ENCODE peak calls at places on chromosome 4, in ten cellular contexts. A is tibial artery; P is stimulated activated CD8-positive, alpha-beta memory T cell treated with anti-CD3 and anti-CD28 coated beads, Interleukin-4, amount 100 ng/mL, for 1 hour; Z is omental fat pad; L is AG20443; U is epithelial cell of prostate; R is NCI-H146; V is iris pigment epithelial cell; M is stimulated activated CD4-positive, alpha-beta T cell treated with anti-CD3 and anti-CD28 coated beads, Interleukin-4, amount 100 ng/mL, for 4 hours; D is EL. T is an unnamed sample.

GRCh38 chr4:182547435-182547834 is 304.2 kb downstream of the TENM3 start:
- DNase-seq in A (no peak), P (no peak), Z (no peak), L (no peak), U (no peak), R (no peak), V (no peak), M (no peak), D (no peak), T (no peak)

GRCh38 chr4:5998333-5998936 is 19.8 kb downstream of the C4orf50 start:
- DNase-seq in A (peak), P (peak), Z (no peak), L (peak), U (no peak), R (peak), V (peak), M (peak), D (peak), T (no peak)

GRCh38 chr4:174613979-174614378 is 91.7 kb upstream of the HPGD start:
- DNase-seq in A (no peak), P (no peak), Z (no peak), L (no peak), U (no peak), R (no peak), V (no peak), M (no peak), D (no peak), T (no peak)

GRCh38 chr4:45554423-45554822 is 569.4 kb downstream of the GABRG1 start:
- DNase-seq in A (no peak), P (no peak), Z (no peak), L (no peak), U (no peak), R (no peak), V (peak), M (no peak), D (no peak), T (no peak)

GRCh38 chr4:125826801-125827200 is 512.0 kb downstream of the FAT4 start:
- DNase-seq in A (no peak), P (no peak), Z (no peak), L (no peak), U (no peak), R (no peak), V (no peak), M (no peak), D (no peak), T (no peak)

GRCh38 chr4:33930497-33930896 is 2313.8 kb downstream of the ARAP2 start:
- DNase-seq in A (no peak), P (no peak), Z (no peak), L (no peak), U (no peak), R (no peak), V (peak), M (no peak), D (peak), T (no peak)

GRCh38 chr4:169256856-169257756 is 13.7 kb downstream of the SH3RF1 start:
- DNase-seq in A (no peak), P (no peak), Z (no peak), L (no peak), U (no peak), R (no peak), V (no peak), M (no peak), D (no peak), T (no peak)

GRCh38 chr4:165714650-165715049 is 158.4 kb upstream of the TLL1 start:
- DNase-seq in A (no peak), P (no peak), Z (no peak), L (no peak), U (no peak), R (no peak), V (no peak), M (no peak), D (no peak), T (no peak)

GRCh38 chr4:66564901-66565648 is 894.8 kb upstream of the EPHA5 start:
- DNase-seq in A (no peak), P (no peak), Z (no peak), L (no peak), U (no peak), R (no peak), V (peak), M (no peak), D (peak), T (no peak)

GRCh38 chr4:113673450-113673849 is 88.1 kb downstream of the CAMK2D start:
- DNase-seq in A (no peak), P (peak), Z (no peak), L (peak), U (peak), R (peak), V (peak), M (peak), D (peak), T (peak)

GRCh38 chr4:174265917-174266316 is 17.6 kb downstream of the FBXO8 start:
- DNase-seq in A (no peak), P (no peak), Z (no peak), L (no peak), U (no peak), R (peak), V (no peak), M (no peak), D (no peak), T (no peak)

GRCh38 chr4:15031993-15032660 is 29.8 kb downstream of the CPEB2 start:
- DNase-seq in A (no peak), P (no peak), Z (no peak), L (peak), U (no peak), R (no peak), V (peak), M (no peak), D (peak), T (no peak)

GRCh38 chr4:85808864-85809263 is 333.9 kb downstream of the ARHGAP24 start:
- DNase-seq in A (no peak), P (no peak), Z (no peak), L (no peak), U (no peak), R (no peak), V (no peak), M (no peak), D (no peak), T (no peak)

GRCh38 chr4:3297066-3297859 is 4.4 kb downstream of the RGS12 start:
- DNase-seq in A (no peak), P (no peak), Z (peak), L (no peak), U (no peak), R (no peak), V (no peak), M (no peak), D (no peak), T (no peak)

GRCh38 chr4:22486276-22486675 is 29.6 kb downstream of the ADGRA3 start:
- DNase-seq in A (no peak), P (no peak), Z (no peak), L (no peak), U (no peak), R (no peak), V (no peak), M (no peak), D (no peak), T (no peak)

GRCh38 chr4:178414881-178415446 is 972.7 kb upstream of the AGA start:
- DNase-seq in A (no peak), P (no peak), Z (no peak), L (no peak), U (no peak), R (peak), V (no peak), M (no peak), D (no peak), T (no peak)

GRCh38 chr4:141346144-141346543 is 125.4 kb downstream of the ZNF330 start:
- DNase-seq in A (no peak), P (no peak), Z (no peak), L (peak), U (no peak), R (peak), V (peak), M (no peak), D (peak), T (no peak)

GRCh38 chr4:38049545-38050170 is 89.5 kb downstream of the PTTG2 start:
- DNase-seq in A (no peak), P (no peak), Z (no peak), L (no peak), U (peak), R (no peak), V (no peak), M (no peak), D (no peak), T (no peak)

GRCh38 chr4:138308421-138308820 is 66.3 kb upstream of the SLC7A11 start:
- DNase-seq in A (no peak), P (no peak), Z (no peak), L (peak), U (peak), R (no peak), V (peak), M (no peak), D (peak), T (no peak)

GRCh38 chr4:5067908-5068307 is 16.6 kb downstream of the STK32B start:
- DNase-seq in A (no peak), P (no peak), Z (no peak), L (no peak), U (no peak), R (no peak), V (no peak), M (no peak), D (no peak), T (no peak)

GRCh38 chr4:139809207-139810157 is 143.9 kb downstream of the MGST2 start:
- DNase-seq in A (no peak), P (no peak), Z (no peak), L (no peak), U (no peak), R (peak), V (no peak), M (no peak), D (no peak), T (no peak)

T was measured in SW 1271.